ENCODE peak calls at places on chromosome 7, in six cellular contexts. M is fibroblast of pulmonary artery, Y is GM12864, L is T-helper 9 cell, E is ELF-1, I is Ammon's horn. B is an unnamed sample.

GRCh38 chr7:44565097-44565794 is 8.5 kb downstream of the DDX56 start:
- DNase-seq in M (peak; percentile 70), Y (no peak), L (peak; percentile 52), E (peak; percentile 79), I (peak; percentile 81), B (peak; percentile 59)

GRCh38 chr7:129969881-129970446 is 17.2 kb upstream of the UBE2H start:
- DNase-seq in M (peak; percentile 91), Y (no peak), L (no peak), E (peak; percentile 92), I (no peak), B (no peak)

GRCh38 chr7:18558503-18558902 is 63.0 kb downstream of the HDAC9 start:
- DNase-seq in M (no peak), Y (no peak), L (no peak), E (no peak), I (no peak), B (no peak)

GRCh38 chr7:5694221-5694754 is 87.2 kb downstream of the RNF216 start:
- DNase-seq in M (peak; percentile 84), Y (no peak), L (no peak), E (no peak), I (no peak), B (no peak)

GRCh38 chr7:150736864-150737263 is 354 bp upstream of the GIMAP5 start:
- DNase-seq in M (no peak), Y (no peak), L (no peak), E (no peak), I (no peak), B (no peak)

GRCh38 chr7:2908103-2908683 is 64.1 kb upstream of the GNA12 start:
- DNase-seq in M (no peak), Y (no peak), L (no peak), E (no peak), I (no peak), B (no peak)

GRCh38 chr7:48004023-48004422 is 24.6 kb upstream of the HUS1 start:
- DNase-seq in M (no peak), Y (no peak), L (no peak), E (no peak), I (no peak), B (no peak)

GRCh38 chr7:69256634-69257081 is 341.6 kb upstream of the AUTS2 start:
- DNase-seq in M (no peak), Y (no peak), L (no peak), E (no peak), I (peak; percentile 77), B (peak; percentile 68)

GRCh38 chr7:98808751-98809460 is 60.9 kb downstream of the TMEM130 start:
- DNase-seq in M (no peak), Y (no peak), L (no peak), E (no peak), I (no peak), B (no peak)

GRCh38 chr7:49001610-49002033 is 77.3 kb downstream of the CDC14C start:
- DNase-seq in M (peak; percentile 0), Y (peak; percentile 25), L (no peak), E (peak; percentile 83), I (peak; percentile 12), B (peak; percentile 34)

GRCh38 chr7:90322837-90323236 is 1.7 kb upstream of the FAM237B start:
- DNase-seq in M (no peak), Y (no peak), L (no peak), E (no peak), I (no peak), B (no peak)

GRCh38 chr7:75953918-75954317 is 39.0 kb downstream of the POR start:
- DNase-seq in M (no peak), Y (no peak), L (no peak), E (no peak), I (no peak), B (peak; percentile 54)

GRCh38 chr7:54331311-54331710 is 210.9 kb upstream of the VSTM2A start:
- DNase-seq in M (no peak), Y (no peak), L (no peak), E (no peak), I (peak; percentile 52), B (peak; percentile 82)

GRCh38 chr7:5234852-5235831 is 45.1 kb downstream of the WIPI2 start:
- DNase-seq in M (no peak), Y (peak; percentile 75), L (no peak), E (no peak), I (no peak), B (no peak)

GRCh38 chr7:27204851-27205322 is 5.0 kb upstream of the HOXA13 start:
- DNase-seq in M (no peak), Y (no peak), L (no peak), E (peak; percentile 67), I (no peak), B (no peak)

GRCh38 chr7:80165177-80165576 is 30.5 kb downstream of the GNAI1 start:
- DNase-seq in M (no peak), Y (no peak), L (no peak), E (no peak), I (no peak), B (no peak)

GRCh38 chr7:81234896-81235295 is 316.0 kb upstream of the SEMA3C start:
- DNase-seq in M (peak; percentile 48), Y (no peak), L (no peak), E (no peak), I (no peak), B (no peak)

GRCh38 chr7:96241834-96242233 is 80.1 kb downstream of the SLC25A13 start:
- DNase-seq in M (no peak), Y (no peak), L (no peak), E (no peak), I (no peak), B (peak; percentile 58)

GRCh38 chr7:139914306-139914747 is 85.3 kb downstream of the TBXAS1 start:
- DNase-seq in M (peak; percentile 76), Y (no peak), L (no peak), E (no peak), I (no peak), B (no peak)

GRCh38 chr7:151296202-151296992 is 45.2 kb upstream of the NUB1 start:
- DNase-seq in M (no peak), Y (no peak), L (no peak), E (no peak), I (no peak), B (no peak)

GRCh38 chr7:87712571-87712970 is 84.4 kb downstream of the RUNDC3B start:
- DNase-seq in M (peak; percentile 11), Y (no peak), L (no peak), E (no peak), I (no peak), B (no peak)

GRCh38 chr7:151071032-151071866 is 9.4 kb downstream of the FASTK start:
- DNase-seq in M (no peak), Y (no peak), L (no peak), E (no peak), I (no peak), B (no peak)

GRCh38 chr7:96320437-96320836 is 1.5 kb downstream of the SLC25A13 start:
- DNase-seq in M (no peak), Y (peak; percentile 68), L (no peak), E (no peak), I (no peak), B (no peak)

GRCh38 chr7:74121401-74122249 is 38.0 kb downstream of the LIMK1 start:
- DNase-seq in M (no peak), Y (no peak), L (no peak), E (no peak), I (no peak), B (no peak)

GRCh38 chr7:30911561-30911969 is at the start of gene AQP1:
- DNase-seq in M (peak; percentile 58), Y (no peak), L (no peak), E (peak; percentile 63), I (peak; percentile 82), B (peak; percentile 42)

GRCh38 chr7:38424750-38425463 is 151.5 kb upstream of the TARP start:
- DNase-seq in M (peak; percentile 11), Y (no peak), L (no peak), E (no peak), I (no peak), B (no peak)

GRCh38 chr7:115851291-115851690 is 179.3 kb downstream of the TFEC start:
- DNase-seq in M (peak; percentile 75), Y (peak; percentile 3), L (no peak), E (no peak), I (peak; percentile 11), B (peak; percentile 65)

GRCh38 chr7:79876769-79877362 is 257.8 kb upstream of the GNAI1 start:
- DNase-seq in M (peak; percentile 91), Y (no peak), L (no peak), E (no peak), I (no peak), B (no peak)